ENCODE peak calls at places on chromosomes 6 and 20, in nine cellular contexts. N, U, E, Y, V, S, Z, X and F are unnamed samples.

GRCh38 chr6:160974304-160974771 is 17.2 kb upstream of the MAP3K4 start:
- DNase-seq in Y (peak), X (peak), N (no peak), E (no peak), S (no peak), U (peak), V (no peak), Z (no peak), F (no peak)

GRCh38 chr20:3121271-3121911 is 36.9 kb upstream of the AVP start:
- DNase-seq in X (peak), E (no peak), N (no peak), S (no peak), Z (no peak), U (no peak), Y (peak), V (no peak), F (no peak)

GRCh38 chr20:41058007-41058673 is 29.5 kb downstream of the TOP1 start:
- DNase-seq in S (no peak), V (no peak), E (peak), N (no peak), Y (no peak), X (no peak), Z (no peak), U (peak), F (no peak)

GRCh38 chr6:22530506-22530905 is 38.9 kb upstream of the HDGFL1 start:
- DNase-seq in E (no peak), Z (no peak), U (no peak), S (no peak), V (no peak), X (no peak), N (no peak), Y (no peak), F (no peak)

GRCh38 chr20:50438986-50439407 is 71.2 kb upstream of the PTPN1 start:
- DNase-seq in E (no peak), S (no peak), Z (peak), U (peak), N (no peak), Y (no peak), V (no peak), X (no peak), F (no peak)

GRCh38 chr20:8946036-8946926 is 122.6 kb upstream of the PLCB4 start:
- DNase-seq in N (no peak), V (no peak), X (no peak), Z (no peak), E (no peak), Y (no peak), U (no peak), S (no peak), F (no peak)

GRCh38 chr20:22394583-22394982 is 189.8 kb downstream of the FOXA2 start:
- DNase-seq in N (no peak), S (no peak), V (no peak), E (no peak), U (no peak), Z (no peak), Y (no peak), X (no peak), F (no peak)

GRCh38 chr6:3664641-3665041 is 86.9 kb downstream of the PXDC1 start:
- DNase-seq in Y (no peak), N (no peak), S (peak), V (no peak), Z (no peak), X (no peak), E (no peak), U (no peak), F (no peak)

GRCh38 chr20:58545565-58546195 is 30.5 kb upstream of the APCDD1L start:
- DNase-seq in U (peak), E (no peak), N (no peak), Z (no peak), X (peak), Y (no peak), V (no peak), S (no peak), F (no peak)

GRCh38 chr6:122789078-122789861 is at the start of gene SMPDL3A:
- DNase-seq in V (peak), N (peak), E (peak), U (peak), Y (peak), Z (peak), S (peak), X (peak), F (peak)

GRCh38 chr6:69343856-69344255 is 453.0 kb downstream of the LMBRD1 start:
- DNase-seq in S (no peak), E (no peak), N (no peak), U (peak), Z (no peak), V (no peak), Y (no peak), X (no peak), F (no peak)

GRCh38 chr20:64245746-64246595 is 9.6 kb upstream of the PCMTD2 start:
- DNase-seq in N (no peak), Z (no peak), X (no peak), S (no peak), Y (no peak), U (no peak), E (no peak), V (no peak), F (no peak)

GRCh38 chr20:24916412-24916811 is 32.7 kb upstream of the CST7 start:
- DNase-seq in U (no peak), N (no peak), V (no peak), S (no peak), Y (no peak), Z (no peak), X (no peak), E (no peak), F (no peak)

GRCh38 chr20:19780261-19780660 is 22.2 kb downstream of the RIN2 start:
- DNase-seq in S (no peak), V (no peak), Z (no peak), U (no peak), X (peak), Y (no peak), E (no peak), N (no peak), F (no peak)

GRCh38 chr20:2751868-2752630 is 48.4 kb downstream of the CPXM1 start:
- DNase-seq in E (peak), Y (no peak), V (peak), N (peak), U (no peak), X (peak), Z (peak), S (peak), F (peak)

GRCh38 chr20:33689973-33690372 is 3.8 kb upstream of the E2F1 start:
- DNase-seq in N (no peak), Y (no peak), E (peak), U (peak), V (no peak), S (no peak), X (no peak), Z (no peak), F (peak)

GRCh38 chr6:87832025-87832825 is 130.2 kb upstream of the AKIRIN2 start:
- DNase-seq in Y (no peak), N (no peak), S (no peak), V (peak), E (no peak), U (peak), X (no peak), Z (no peak), F (no peak)

GRCh38 chr6:90610671-90611542 is 24.0 kb upstream of the MAP3K7 start:
- DNase-seq in S (peak), V (peak), N (peak), Z (peak), U (peak), Y (peak), E (peak), X (peak), F (no peak)

DNA sequence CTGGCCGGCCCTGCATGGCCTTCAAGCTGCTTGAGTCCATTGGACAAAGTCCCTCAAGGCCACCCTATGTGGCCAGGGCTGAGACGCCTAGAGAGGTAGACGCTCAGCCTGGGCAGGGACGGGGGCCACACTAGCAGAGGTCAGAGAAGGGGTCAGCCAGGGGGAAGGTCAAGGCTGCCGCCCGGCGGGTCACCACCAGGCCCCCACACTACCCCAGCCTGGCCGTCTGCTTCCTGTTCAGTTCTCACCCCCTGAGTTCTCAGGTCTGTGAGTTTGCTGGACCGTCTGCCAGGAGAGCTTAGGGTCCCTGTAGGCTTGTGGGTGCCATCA is 37.3 kb downstream of the NTSR1 start:
- DNase-seq in S (no peak), Y (no peak), V (no peak), X (peak), Z (no peak), E (no peak), N (no peak), U (no peak), F (no peak)
- TF ChIP-seq CTCF in S (no peak), Y (no peak), V (no peak), X (no peak), Z (no peak), E (no peak), N (no peak), U (no peak), F (no peak)

GRCh38 chr6:153032255-153032882 is 29.9 kb upstream of the MTRF1L start:
- DNase-seq in Z (no peak), E (no peak), N (no peak), Y (no peak), S (no peak), X (no peak), U (peak), V (no peak), F (no peak)
- TF ChIP-seq CTCF in Z (peak), E (no peak), N (peak), Y (no peak), S (peak), X (no peak), U (peak), V (no peak), F (peak)

GRCh38 chr20:63224272-63225081 is 8.5 kb upstream of the YTHDF1 start:
- DNase-seq in U (peak), X (peak), V (no peak), Z (peak), E (no peak), S (no peak), N (peak), Y (no peak), F (no peak)
- TF ChIP-seq CTCF in U (peak), X (peak), V (no peak), Z (no peak), E (no peak), S (no peak), N (peak), Y (no peak), F (no peak)

GRCh38 chr20:59937150-59937549 is 3.0 kb downstream of the PPP1R3D start:
- DNase-seq in Z (no peak), N (no peak), E (no peak), Y (no peak), X (no peak), S (no peak), V (no peak), U (no peak), F (no peak)
- TF ChIP-seq CTCF in Z (no peak), N (no peak), E (no peak), Y (no peak), X (no peak), S (no peak), V (no peak), U (no peak), F (no peak)

GRCh38 chr6:102619585-102619984 is 1226.1 kb downstream of the GRIK2 start:
- DNase-seq in X (no peak), S (no peak), U (no peak), V (no peak), E (no peak), N (no peak), Z (no peak), Y (no peak), F (no peak)
- TF ChIP-seq CTCF in X (no peak), S (peak), U (peak), V (no peak), E (no peak), N (peak), Z (peak), Y (no peak), F (no peak)

GRCh38 chr6:26031595-26032386 is 55.4 kb upstream of the HFE start:
- DNase-seq in Y (peak), S (peak), N (peak), U (peak), X (peak), E (peak), Z (peak), V (peak), F (peak)
- TF ChIP-seq CTCF in Y (no peak), S (no peak), N (no peak), U (no peak), X (peak), E (no peak), Z (no peak), V (no peak), F (no peak)

GRCh38 chr6:89494131-89494793 is 61.3 kb downstream of the ANKRD6 start:
- DNase-seq in E (no peak), Z (no peak), Y (no peak), V (no peak), U (no peak), N (no peak), S (no peak), X (no peak), F (no peak)
- TF ChIP-seq CTCF in E (no peak), Z (no peak), Y (no peak), V (no peak), U (no peak), N (no peak), S (no peak), X (no peak), F (no peak)

DNA sequence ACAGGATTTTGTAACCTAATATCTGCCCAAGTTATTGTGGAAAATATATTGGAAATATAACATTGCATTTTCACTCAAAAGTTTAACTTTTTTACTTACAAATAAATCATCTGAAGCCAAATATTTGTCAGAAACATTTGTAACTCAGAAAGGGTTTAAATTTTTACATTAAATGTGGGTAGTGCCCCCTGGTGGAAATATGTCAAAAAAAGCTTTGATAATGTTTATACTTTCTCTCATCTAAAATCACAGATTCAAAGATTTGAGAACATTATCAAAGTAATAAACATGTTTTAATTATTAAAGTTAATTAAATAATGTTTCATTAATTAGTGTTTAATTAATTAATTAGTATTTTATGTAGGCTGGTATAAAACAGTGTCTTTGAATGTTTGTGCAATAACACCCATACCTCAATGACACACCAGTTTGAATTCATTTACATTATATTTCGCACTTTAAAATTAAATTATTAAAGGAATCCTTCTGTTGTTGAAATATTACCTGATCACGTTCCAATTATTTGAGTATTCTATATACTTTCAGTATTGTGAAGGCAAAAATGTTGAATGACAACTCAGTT is 320.1 kb upstream of the FKBP1C start:
- DNase-seq in Z (no peak), S (no peak), E (no peak), X (no peak), Y (no peak), U (no peak), N (no peak), V (peak), F (no peak)
- TF ChIP-seq CTCF in Z (peak), S (peak), E (peak), X (no peak), Y (no peak), U (peak), N (peak), V (peak), F (no peak)